ENCODE peak calls at places on chromosomes 7 and 10, in five cellular contexts. One of them, this sample, is unnamed.
A peak's percentile ranks its signal among the peaks of the same experiment; 100 is the strongest.

GRCh38 chr10:119658274-119658673 is 7.1 kb downstream of the BAG3 start:
- DNase-seq in heart right ventricle: peak; percentile 73
- DNase-seq in astrocyte: peak; percentile 89
- DNase-seq in Panc1: no peak
- DNase-seq in GM06990: no peak
- DNase-seq in this sample: peak; percentile 69

GRCh38 chr7:129362528-129362927 is 71.7 kb upstream of the STRIP2 start:
- DNase-seq in GM06990: no peak
- DNase-seq in heart right ventricle: no peak
- DNase-seq in astrocyte: no peak
- DNase-seq in Panc1: no peak
- DNase-seq in this sample: no peak

GRCh38 chr7:43104874-43105520 is 7.5 kb upstream of the HECW1 start:
- DNase-seq in astrocyte: no peak
- DNase-seq in GM06990: no peak
- DNase-seq in heart right ventricle: no peak
- DNase-seq in Panc1: no peak
- DNase-seq in this sample: no peak

GRCh38 chr7:78164459-78164858 is 365.9 kb downstream of the PHTF2 start:
- DNase-seq in GM06990: no peak
- DNase-seq in astrocyte: no peak
- DNase-seq in Panc1: no peak
- DNase-seq in heart right ventricle: no peak
- DNase-seq in this sample: no peak

GRCh38 chr7:50921114-50921513 is 138.4 kb upstream of the GRB10 start:
- DNase-seq in GM06990: no peak
- DNase-seq in Panc1: no peak
- DNase-seq in astrocyte: no peak
- DNase-seq in heart right ventricle: no peak
- DNase-seq in this sample: no peak

GRCh38 chr10:8403711-8404371 is 349.4 kb downstream of the GATA3 start:
- DNase-seq in astrocyte: no peak
- DNase-seq in Panc1: no peak
- DNase-seq in GM06990: peak; percentile 13
- DNase-seq in heart right ventricle: no peak
- DNase-seq in this sample: no peak

GRCh38 chr10:128049226-128050010 is 76.8 kb downstream of the MKI67 start:
- DNase-seq in GM06990: no peak
- DNase-seq in heart right ventricle: no peak
- DNase-seq in astrocyte: no peak
- DNase-seq in Panc1: no peak
- DNase-seq in this sample: no peak

GRCh38 chr7:121994625-121995410 is 121.9 kb downstream of the PTPRZ1 start:
- DNase-seq in heart right ventricle: peak; percentile 16
- DNase-seq in GM06990: peak; percentile 33
- DNase-seq in astrocyte: peak; percentile 59
- DNase-seq in Panc1: peak; percentile 64
- DNase-seq in this sample: peak; percentile 46

GRCh38 chr10:93160829-93161228 is 87.1 kb downstream of the CYP26A1 start:
- DNase-seq in GM06990: no peak
- DNase-seq in Panc1: no peak
- DNase-seq in heart right ventricle: peak; percentile 8
- DNase-seq in astrocyte: peak; percentile 91
- DNase-seq in this sample: no peak

GRCh38 chr7:70303309-70303708 is 705.0 kb downstream of the AUTS2 start:
- DNase-seq in heart right ventricle: no peak
- DNase-seq in GM06990: no peak
- DNase-seq in astrocyte: no peak
- DNase-seq in Panc1: no peak
- DNase-seq in this sample: no peak

GRCh38 chr10:43315096-43315495 is 48.2 kb upstream of the RASGEF1A start:
- DNase-seq in heart right ventricle: no peak
- DNase-seq in GM06990: no peak
- DNase-seq in Panc1: no peak
- DNase-seq in astrocyte: no peak
- DNase-seq in this sample: no peak

GRCh38 chr10:26516540-26517101 is 78.5 kb downstream of the APBB1IP start:
- DNase-seq in GM06990: no peak
- DNase-seq in Panc1: no peak
- DNase-seq in heart right ventricle: no peak
- DNase-seq in astrocyte: peak; percentile 17
- DNase-seq in this sample: no peak

GRCh38 chr10:16904049-16904448 is 86.8 kb upstream of the RSU1 start:
- DNase-seq in heart right ventricle: no peak
- DNase-seq in Panc1: no peak
- DNase-seq in GM06990: no peak
- DNase-seq in astrocyte: no peak
- DNase-seq in this sample: no peak

GRCh38 chr7:26620352-26620751 is 244.0 kb downstream of the SKAP2 start:
- DNase-seq in Panc1: no peak
- DNase-seq in astrocyte: no peak
- DNase-seq in heart right ventricle: no peak
- DNase-seq in GM06990: no peak
- DNase-seq in this sample: no peak

GRCh38 chr10:78277734-78278404 is 244.2 kb downstream of the RPS24 start:
- DNase-seq in GM06990: no peak
- DNase-seq in astrocyte: peak; percentile 65
- DNase-seq in Panc1: no peak
- DNase-seq in heart right ventricle: peak; percentile 67
- DNase-seq in this sample: peak; percentile 46

DNA sequence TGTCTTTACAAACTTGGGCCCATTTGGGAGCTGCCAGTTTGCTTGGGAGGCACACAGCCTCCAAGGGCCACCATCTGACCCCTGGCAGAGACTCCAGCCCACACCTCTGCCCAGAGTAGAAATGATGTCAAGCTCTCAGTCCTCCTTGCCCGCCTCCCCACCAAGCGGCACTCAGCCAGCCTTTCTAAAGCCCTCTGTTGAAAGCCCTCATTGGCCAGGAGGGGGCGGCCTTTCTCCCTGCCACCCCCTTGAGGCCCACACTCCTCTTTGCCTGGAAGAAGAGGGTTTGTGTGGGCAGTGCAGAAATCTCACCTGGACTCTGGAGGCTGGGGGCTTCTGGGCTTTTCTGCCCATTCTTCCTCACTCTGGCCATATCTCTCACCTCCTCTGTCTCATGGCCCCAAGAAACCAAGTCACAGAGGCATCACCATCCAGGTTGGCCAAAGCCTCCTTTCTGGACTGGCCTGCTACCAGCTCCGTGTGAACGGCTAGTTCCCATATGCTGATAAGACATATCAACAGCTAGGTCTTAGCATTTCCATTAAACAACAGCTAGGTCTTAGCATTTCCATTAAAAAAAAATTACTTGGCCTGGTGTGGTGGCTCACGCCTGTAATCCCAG is 36.1 kb downstream of the UBTD1 start:
- DNase-seq in astrocyte: no peak
- DNase-seq in GM06990: no peak
- DNase-seq in heart right ventricle: no peak
- DNase-seq in Panc1: peak; percentile 10
- DNase-seq in this sample: no peak
- TF ChIP-seq CTCF in astrocyte: peak; percentile 26
- TF ChIP-seq CTCF in GM06990: peak; percentile 85
- TF ChIP-seq CTCF in heart right ventricle: peak; percentile 53
- TF ChIP-seq CTCF in Panc1: peak; percentile 89
- TF ChIP-seq CTCF in this sample: peak; percentile 40

DNA sequence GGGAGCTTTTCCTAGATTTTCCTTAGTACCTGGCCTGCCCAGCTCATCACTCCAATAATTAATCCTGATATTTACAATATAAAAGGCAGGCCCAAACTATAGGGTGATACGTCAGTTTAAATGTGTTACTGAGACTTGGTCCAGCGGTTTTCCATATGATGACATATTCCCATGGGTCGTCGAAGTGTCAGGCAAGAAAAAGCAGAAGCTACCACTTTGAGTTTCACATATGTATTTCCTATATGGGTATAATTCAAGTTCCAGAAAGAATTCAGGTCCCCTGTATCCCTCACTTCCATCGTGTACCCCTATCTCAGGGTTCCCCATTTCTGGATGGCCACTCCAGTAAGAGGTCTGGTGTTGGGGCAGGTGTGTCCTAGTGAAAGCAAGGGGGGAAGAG is 167.6 kb downstream of the PLXDC2 start:
- DNase-seq in GM06990: no peak
- DNase-seq in Panc1: no peak
- DNase-seq in heart right ventricle: no peak
- DNase-seq in astrocyte: no peak
- DNase-seq in this sample: no peak
- TF ChIP-seq CTCF in GM06990: no peak
- TF ChIP-seq CTCF in Panc1: no peak
- TF ChIP-seq CTCF in heart right ventricle: no peak
- TF ChIP-seq CTCF in astrocyte: no peak
- TF ChIP-seq CTCF in this sample: no peak

GRCh38 chr7:604038-604883 is 84.6 kb upstream of the PDGFA start:
- DNase-seq in Panc1: no peak
- DNase-seq in astrocyte: peak; percentile 86
- DNase-seq in heart right ventricle: peak; percentile 89
- DNase-seq in GM06990: peak; percentile 92
- DNase-seq in this sample: no peak

GRCh38 chr7:603152-603941 is 83.7 kb upstream of the PDGFA start:
- DNase-seq in GM06990: no peak
- DNase-seq in heart right ventricle: no peak
- DNase-seq in Panc1: no peak
- DNase-seq in astrocyte: no peak
- DNase-seq in this sample: no peak

GRCh38 chr7:600935-601334 is 81.3 kb upstream of the PDGFA start:
- DNase-seq in Panc1: no peak
- DNase-seq in GM06990: no peak
- DNase-seq in heart right ventricle: no peak
- DNase-seq in astrocyte: no peak
- DNase-seq in this sample: no peak

GRCh38 chr7:601573-602340 is 82.1 kb upstream of the PDGFA start:
- DNase-seq in astrocyte: no peak
- DNase-seq in Panc1: no peak
- DNase-seq in heart right ventricle: peak; percentile 66
- DNase-seq in GM06990: peak; percentile 85
- DNase-seq in this sample: no peak

GRCh38 chr7:602341-603141 is 82.9 kb upstream of the PDGFA start:
- DNase-seq in GM06990: peak; percentile 71
- DNase-seq in Panc1: no peak
- DNase-seq in heart right ventricle: no peak
- DNase-seq in astrocyte: no peak
- DNase-seq in this sample: no peak
- TF ChIP-seq CTCF in GM06990: no peak
- TF ChIP-seq CTCF in Panc1: no peak
- TF ChIP-seq CTCF in heart right ventricle: no peak
- TF ChIP-seq CTCF in astrocyte: no peak
- TF ChIP-seq CTCF in this sample: no peak

GRCh38 chr10:85170026-85170425 is 841.6 kb downstream of the CCSER2 start:
- DNase-seq in astrocyte: no peak
- DNase-seq in GM06990: no peak
- DNase-seq in heart right ventricle: no peak
- DNase-seq in Panc1: no peak
- DNase-seq in this sample: no peak
- TF ChIP-seq CTCF in astrocyte: no peak
- TF ChIP-seq CTCF in GM06990: no peak
- TF ChIP-seq CTCF in heart right ventricle: no peak
- TF ChIP-seq CTCF in Panc1: no peak
- TF ChIP-seq CTCF in this sample: no peak

GRCh38 chr10:48525113-48525512 is 79.8 kb downstream of the ARHGAP22 start:
- DNase-seq in Panc1: no peak
- DNase-seq in heart right ventricle: no peak
- DNase-seq in astrocyte: no peak
- DNase-seq in GM06990: no peak
- DNase-seq in this sample: no peak

GRCh38 chr10:48525956-48526355 is 78.9 kb downstream of the ARHGAP22 start:
- DNase-seq in GM06990: no peak
- DNase-seq in Panc1: no peak
- DNase-seq in heart right ventricle: no peak
- DNase-seq in astrocyte: no peak
- DNase-seq in this sample: no peak

GRCh38 chr10:48523212-48523819 is 81.6 kb downstream of the ARHGAP22 start:
- DNase-seq in astrocyte: peak; percentile 96
- DNase-seq in GM06990: no peak
- DNase-seq in heart right ventricle: peak; percentile 57
- DNase-seq in Panc1: no peak
- DNase-seq in this sample: peak; percentile 69

GRCh38 chr10:48522011-48522765 is 82.7 kb downstream of the ARHGAP22 start:
- DNase-seq in heart right ventricle: no peak
- DNase-seq in Panc1: no peak
- DNase-seq in GM06990: no peak
- DNase-seq in astrocyte: peak; percentile 21
- DNase-seq in this sample: no peak

GRCh38 chr10:48523820-48524758 is 80.8 kb downstream of the ARHGAP22 start:
- DNase-seq in Panc1: no peak
- DNase-seq in astrocyte: no peak
- DNase-seq in GM06990: no peak
- DNase-seq in heart right ventricle: no peak
- DNase-seq in this sample: no peak
- TF ChIP-seq CTCF in Panc1: peak; percentile 96
- TF ChIP-seq CTCF in astrocyte: peak; percentile 8
- TF ChIP-seq CTCF in GM06990: peak; percentile 31
- TF ChIP-seq CTCF in heart right ventricle: peak; percentile 63
- TF ChIP-seq CTCF in this sample: peak; percentile 34

DNA sequence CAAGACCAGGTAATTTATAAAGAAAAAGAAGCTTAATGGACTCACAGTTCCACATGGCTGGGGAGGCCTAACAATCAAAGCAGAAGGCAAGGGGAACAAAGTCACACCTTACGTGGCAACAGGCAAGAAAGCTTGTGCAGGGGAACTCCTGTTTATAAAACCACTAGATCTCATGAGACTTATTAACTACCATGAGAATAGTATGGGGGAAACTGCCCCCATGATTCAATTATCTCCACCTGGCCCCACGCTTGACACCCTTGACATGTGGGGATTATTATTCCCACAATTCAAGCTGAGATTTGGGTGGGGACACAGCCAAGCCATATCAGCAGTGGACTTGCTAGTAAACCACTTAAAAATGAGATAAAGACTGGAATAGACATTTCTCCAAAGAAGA is 451.7 kb downstream of the DNAJB9 start:
- DNase-seq in astrocyte: no peak
- DNase-seq in heart right ventricle: no peak
- DNase-seq in GM06990: no peak
- DNase-seq in Panc1: no peak
- DNase-seq in this sample: no peak
- TF ChIP-seq CTCF in astrocyte: no peak
- TF ChIP-seq CTCF in heart right ventricle: no peak
- TF ChIP-seq CTCF in GM06990: no peak
- TF ChIP-seq CTCF in Panc1: no peak
- TF ChIP-seq CTCF in this sample: no peak

GRCh38 chr7:6718124-6718523 is 11.4 kb upstream of the ZNF12 start:
- DNase-seq in astrocyte: no peak
- DNase-seq in Panc1: no peak
- DNase-seq in GM06990: no peak
- DNase-seq in heart right ventricle: no peak
- DNase-seq in this sample: no peak
- TF ChIP-seq CTCF in astrocyte: no peak
- TF ChIP-seq CTCF in Panc1: no peak
- TF ChIP-seq CTCF in GM06990: peak; percentile 40
- TF ChIP-seq CTCF in heart right ventricle: no peak
- TF ChIP-seq CTCF in this sample: no peak